ENCODE peak calls at places on chromosomes 2 and 18, in seven cellular contexts. P is HCT116, J is esophagus squamous epithelium, Z is thyroid gland, I is ovary, H is A549, S is IMR-90. Q is an unnamed sample.

GRCh38 chr18:53375641-53376040 is 848.8 kb downstream of the MBD2 start:
- DNase-seq in P (no peak), J (no peak), Z (peak; percentile 82), I (no peak), H (no peak), S (no peak), Q (no peak)

GRCh38 chr2:10019174-10019971 is 24.0 kb upstream of the KLF11 start:
- DNase-seq in P (no peak), J (no peak), Z (no peak), I (no peak), H (no peak), S (peak; percentile 37), Q (no peak)

GRCh38 chr18:3040183-3040582 is 27.2 kb upstream of the LPIN2 start:
- DNase-seq in P (no peak), J (no peak), Z (no peak), I (no peak), H (no peak), S (no peak), Q (no peak)

GRCh38 chr2:113089907-113090306 is 22.1 kb downstream of the IL1F10 start:
- DNase-seq in P (no peak), J (no peak), Z (no peak), I (no peak), H (no peak), S (no peak), Q (no peak)

GRCh38 chr2:28445448-28446258 is 50.2 kb upstream of the PLB1 start:
- DNase-seq in P (peak; percentile 77), J (no peak), Z (peak; percentile 70), I (no peak), H (peak; percentile 86), S (peak; percentile 97), Q (peak; percentile 82)

GRCh38 chr2:48147719-48148118 is 241.4 kb upstream of the FBXO11 start:
- DNase-seq in P (no peak), J (no peak), Z (no peak), I (no peak), H (no peak), S (no peak), Q (no peak)

GRCh38 chr2:134682726-134683125 is 36.1 kb downstream of the TMEM163 start:
- DNase-seq in P (no peak), J (no peak), Z (no peak), I (no peak), H (no peak), S (no peak), Q (no peak)

GRCh38 chr2:206275274-206276160 is 1.1 kb downstream of the ZDBF2 start:
- DNase-seq in P (no peak), J (no peak), Z (peak; percentile 11), I (no peak), H (no peak), S (peak; percentile 53), Q (peak; percentile 60)

GRCh38 chr2:186129767-186130581 is 356.1 kb upstream of the ZC3H15 start:
- DNase-seq in P (peak; percentile 42), J (no peak), Z (no peak), I (no peak), H (no peak), S (peak; percentile 40), Q (peak; percentile 22)

GRCh38 chr2:223815186-223815883 is 22.0 kb downstream of the AP1S3 start:
- DNase-seq in P (peak; percentile 100), J (no peak), Z (no peak), I (no peak), H (peak; percentile 56), S (peak; percentile 92), Q (peak; percentile 48)

GRCh38 chr2:76640905-76641304 is 881.3 kb downstream of the LRRTM4 start:
- DNase-seq in P (no peak), J (no peak), Z (peak; percentile 6), I (no peak), H (no peak), S (no peak), Q (no peak)

GRCh38 chr18:8162797-8163196 is 446.4 kb upstream of the RAB12 start:
- DNase-seq in P (no peak), J (no peak), Z (peak; percentile 91), I (no peak), H (no peak), S (no peak), Q (no peak)

GRCh38 chr18:4181882-4182568 is 273.1 kb downstream of the DLGAP1 start:
- DNase-seq in P (no peak), J (no peak), Z (no peak), I (no peak), H (no peak), S (no peak), Q (no peak)

GRCh38 chr2:117981810-117982209 is 32.1 kb downstream of the CCDC93 start:
- DNase-seq in P (no peak), J (no peak), Z (no peak), I (no peak), H (no peak), S (no peak), Q (no peak)

GRCh38 chr2:12797815-12798214 is 81.1 kb downstream of the TRIB2 start:
- DNase-seq in P (no peak), J (no peak), Z (no peak), I (no peak), H (no peak), S (peak; percentile 44), Q (no peak)

GRCh38 chr2:177900091-177900490 is 172.5 kb downstream of the PDE11A start:
- DNase-seq in P (no peak), J (no peak), Z (no peak), I (no peak), H (no peak), S (no peak), Q (no peak)

GRCh38 chr2:163474319-163474744 is 261.5 kb downstream of the FIGN start:
- DNase-seq in P (no peak), J (no peak), Z (no peak), I (no peak), H (no peak), S (no peak), Q (no peak)

GRCh38 chr18:525066-525797 is 24.7 kb upstream of the COLEC12 start:
- DNase-seq in P (no peak), J (no peak), Z (no peak), I (peak; percentile 19), H (no peak), S (peak; percentile 81), Q (peak; percentile 55)

GRCh38 chr2:133837441-133838090 is 269.3 kb upstream of the NCKAP5 start:
- DNase-seq in P (no peak), J (no peak), Z (no peak), I (no peak), H (no peak), S (peak; percentile 91), Q (no peak)

GRCh38 chr2:218721934-218722333 is 11.3 kb downstream of the TTLL4 start:
- DNase-seq in P (no peak), J (no peak), Z (no peak), I (no peak), H (no peak), S (no peak), Q (no peak)

GRCh38 chr2:235541016-235541415 is 47.2 kb downstream of the AGAP1 start:
- DNase-seq in P (no peak), J (no peak), Z (no peak), I (no peak), H (no peak), S (no peak), Q (no peak)

GRCh38 chr2:100399714-100400113 is 17.8 kb downstream of the CHST10 start:
- DNase-seq in P (no peak), J (no peak), Z (no peak), I (no peak), H (no peak), S (no peak), Q (no peak)

GRCh38 chr2:54966837-54967236 is 83.4 kb downstream of the RTN4 start:
- DNase-seq in P (no peak), J (no peak), Z (no peak), I (no peak), H (no peak), S (no peak), Q (no peak)
- TF ChIP-seq POLR2A in P (no peak), J (no peak), Z (no peak), I (no peak), H (no peak), S (no peak), Q (no peak)

GRCh38 chr2:224946911-224947310 is 95.4 kb downstream of the DOCK10 start:
- DNase-seq in P (no peak), J (no peak), Z (no peak), I (no peak), H (no peak), S (peak; percentile 92), Q (no peak)
- TF ChIP-seq POLR2A in P (no peak), J (no peak), Z (no peak), I (no peak), H (no peak), S (no peak), Q (no peak)

GRCh38 chr2:95346236-95346737 is 49.1 kb downstream of the KCNIP3 start:
- DNase-seq in P (no peak), J (no peak), Z (peak; percentile 76), I (peak; percentile 77), H (peak; percentile 38), S (peak; percentile 29), Q (peak; percentile 80)

GRCh38 chr2:95344656-95345055 is 47.5 kb downstream of the KCNIP3 start:
- DNase-seq in P (no peak), J (no peak), Z (no peak), I (peak; percentile 5), H (no peak), S (no peak), Q (no peak)

GRCh38 chr2:95345066-95345414 is 47.9 kb downstream of the KCNIP3 start:
- DNase-seq in P (no peak), J (no peak), Z (no peak), I (no peak), H (no peak), S (no peak), Q (no peak)

GRCh38 chr2:95346738-95347671 is 49.9 kb downstream of the KCNIP3 start:
- DNase-seq in P (no peak), J (no peak), Z (peak; percentile 48), I (peak; percentile 33), H (peak; percentile 20), S (no peak), Q (no peak)

GRCh38 chr2:95345415-95346235 is 48.5 kb downstream of the KCNIP3 start:
- DNase-seq in P (peak; percentile 60), J (no peak), Z (peak; percentile 90), I (peak; percentile 87), H (peak; percentile 88), S (peak; percentile 73), Q (peak; percentile 97)
- TF ChIP-seq POLR2A in P (no peak), J (no peak), Z (no peak), I (no peak), H (peak; percentile 21), S (no peak), Q (no peak)

DNA sequence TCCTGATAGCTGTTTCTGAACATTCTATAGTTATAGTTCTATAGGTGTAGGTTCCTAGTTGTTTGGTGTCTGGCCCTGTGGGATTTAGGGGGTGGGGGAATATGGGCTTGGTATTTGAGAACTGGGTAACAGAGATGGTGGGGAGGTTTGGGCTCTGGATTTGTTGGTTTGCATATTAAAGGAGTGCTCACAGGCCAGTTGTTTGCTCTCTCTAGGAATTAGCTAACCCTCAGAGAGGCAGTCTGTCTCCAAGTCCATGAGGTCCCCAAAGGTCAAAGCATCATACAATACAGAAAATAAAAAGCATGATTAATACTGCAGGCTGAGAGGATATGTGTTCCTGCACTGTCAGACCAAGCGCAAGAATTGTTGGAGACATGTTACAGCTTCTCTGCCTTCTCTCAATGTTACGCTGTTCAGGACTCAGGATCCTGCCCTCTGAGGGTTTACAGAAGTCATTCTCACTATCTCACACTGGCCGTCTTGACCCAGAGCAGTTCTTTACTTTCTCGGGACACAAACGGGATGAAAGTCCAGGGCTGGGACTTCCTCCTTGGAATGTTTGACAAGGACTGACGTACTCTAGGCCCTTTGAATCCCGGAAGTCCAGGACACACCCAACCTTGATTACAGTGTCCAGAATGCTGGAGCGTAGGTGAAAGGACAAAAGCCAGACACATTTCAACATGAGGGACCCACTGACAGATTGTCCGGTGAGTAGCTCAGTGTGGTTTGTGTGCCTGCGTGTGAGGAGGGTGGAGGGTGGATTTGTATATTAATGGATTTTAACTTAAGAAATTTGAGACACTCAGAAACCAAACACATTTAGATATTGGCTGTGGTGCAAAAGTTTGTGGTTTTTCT is at the start of gene NOSTRIN:
- DNase-seq in P (peak; percentile 35), J (no peak), Z (no peak), I (peak; percentile 35), H (peak; percentile 52), S (peak; percentile 48), Q (no peak)
- TF ChIP-seq POLR2A in P (no peak), J (peak; percentile 11), Z (no peak), I (no peak), H (no peak), S (no peak), Q (no peak)